ENCODE peak calls at places on chromosome 5, in five cellular contexts. One of them, this sample, is unnamed.
A peak's percentile ranks its signal among the peaks of the same experiment; 100 is the strongest.

GRCh38 chr5:167802755-167803431 is 488.6 kb upstream of the WWC1 start:
- DNase-seq in glutamatergic neuron: no peak
- DNase-seq in mammary epithelial cell: peak; percentile 67
- DNase-seq in CD8-positive, alpha-beta T cell: no peak
- DNase-seq in activated B cell treated with CpG ODN at 0.5 μM for 24 hours: no peak
- DNase-seq in this sample: no peak

GRCh38 chr5:124841829-124842712 is 95.6 kb upstream of the ZNF608 start:
- DNase-seq in CD8-positive, alpha-beta T cell: no peak
- DNase-seq in glutamatergic neuron: no peak
- DNase-seq in mammary epithelial cell: peak; percentile 45
- DNase-seq in activated B cell treated with CpG ODN at 0.5 μM for 24 hours: no peak
- DNase-seq in this sample: no peak

GRCh38 chr5:198941-199820 is 7.9 kb downstream of the LRRC14B start:
- DNase-seq in CD8-positive, alpha-beta T cell: no peak
- DNase-seq in glutamatergic neuron: peak; percentile 7
- DNase-seq in mammary epithelial cell: no peak
- DNase-seq in activated B cell treated with CpG ODN at 0.5 μM for 24 hours: no peak
- DNase-seq in this sample: no peak

GRCh38 chr5:156587012-156587411 is 260.0 kb downstream of the SGCD start:
- DNase-seq in activated B cell treated with CpG ODN at 0.5 μM for 24 hours: no peak
- DNase-seq in glutamatergic neuron: no peak
- DNase-seq in CD8-positive, alpha-beta T cell: no peak
- DNase-seq in mammary epithelial cell: no peak
- DNase-seq in this sample: no peak

GRCh38 chr5:172107606-172108005 is 80.4 kb downstream of the STK10 start:
- DNase-seq in mammary epithelial cell: peak; percentile 46
- DNase-seq in glutamatergic neuron: no peak
- DNase-seq in activated B cell treated with CpG ODN at 0.5 μM for 24 hours: no peak
- DNase-seq in CD8-positive, alpha-beta T cell: no peak
- DNase-seq in this sample: no peak

GRCh38 chr5:125198270-125198974 is 452.0 kb upstream of the ZNF608 start:
- DNase-seq in CD8-positive, alpha-beta T cell: no peak
- DNase-seq in glutamatergic neuron: peak; percentile 83
- DNase-seq in activated B cell treated with CpG ODN at 0.5 μM for 24 hours: no peak
- DNase-seq in mammary epithelial cell: peak; percentile 21
- DNase-seq in this sample: peak; percentile 57

GRCh38 chr5:21802869-21803490 is 1050.2 kb downstream of the CDH12 start:
- DNase-seq in activated B cell treated with CpG ODN at 0.5 μM for 24 hours: no peak
- DNase-seq in mammary epithelial cell: peak; percentile 31
- DNase-seq in CD8-positive, alpha-beta T cell: no peak
- DNase-seq in glutamatergic neuron: no peak
- DNase-seq in this sample: no peak

GRCh38 chr5:129382921-129383672 is 77.0 kb upstream of the ADAMTS19 start:
- DNase-seq in activated B cell treated with CpG ODN at 0.5 μM for 24 hours: no peak
- DNase-seq in CD8-positive, alpha-beta T cell: no peak
- DNase-seq in glutamatergic neuron: no peak
- DNase-seq in mammary epithelial cell: no peak
- DNase-seq in this sample: no peak

GRCh38 chr5:1184481-1184880 is 16.9 kb upstream of the SLC6A19 start:
- DNase-seq in glutamatergic neuron: peak; percentile 9
- DNase-seq in activated B cell treated with CpG ODN at 0.5 μM for 24 hours: no peak
- DNase-seq in CD8-positive, alpha-beta T cell: no peak
- DNase-seq in mammary epithelial cell: no peak
- DNase-seq in this sample: no peak

GRCh38 chr5:123937230-123937629 is 425.3 kb downstream of the CSNK1G3 start:
- DNase-seq in CD8-positive, alpha-beta T cell: no peak
- DNase-seq in activated B cell treated with CpG ODN at 0.5 μM for 24 hours: peak; percentile 24
- DNase-seq in mammary epithelial cell: peak; percentile 64
- DNase-seq in glutamatergic neuron: peak; percentile 46
- DNase-seq in this sample: no peak

GRCh38 chr5:151694035-151694485 is 7.3 kb upstream of the SPARC start:
- DNase-seq in activated B cell treated with CpG ODN at 0.5 μM for 24 hours: no peak
- DNase-seq in mammary epithelial cell: peak; percentile 92
- DNase-seq in CD8-positive, alpha-beta T cell: no peak
- DNase-seq in glutamatergic neuron: no peak
- DNase-seq in this sample: no peak

GRCh38 chr5:1892685-1893445 is 10.1 kb upstream of the IRX4 start:
- DNase-seq in CD8-positive, alpha-beta T cell: no peak
- DNase-seq in mammary epithelial cell: no peak
- DNase-seq in activated B cell treated with CpG ODN at 0.5 μM for 24 hours: no peak
- DNase-seq in glutamatergic neuron: no peak
- DNase-seq in this sample: no peak

GRCh38 chr5:157384971-157385709 is 74.9 kb upstream of the NIPAL4 start:
- DNase-seq in mammary epithelial cell: peak; percentile 57
- DNase-seq in activated B cell treated with CpG ODN at 0.5 μM for 24 hours: no peak
- DNase-seq in glutamatergic neuron: no peak
- DNase-seq in CD8-positive, alpha-beta T cell: no peak
- DNase-seq in this sample: no peak

GRCh38 chr5:135033026-135033861 is 784 bp downstream of the PITX1 start:
- DNase-seq in glutamatergic neuron: no peak
- DNase-seq in mammary epithelial cell: peak; percentile 75
- DNase-seq in activated B cell treated with CpG ODN at 0.5 μM for 24 hours: no peak
- DNase-seq in CD8-positive, alpha-beta T cell: no peak
- DNase-seq in this sample: peak; percentile 61

GRCh38 chr5:179060116-179061008 is at the start of gene ZNF354C:
- DNase-seq in glutamatergic neuron: peak; percentile 98
- DNase-seq in activated B cell treated with CpG ODN at 0.5 μM for 24 hours: peak; percentile 80
- DNase-seq in CD8-positive, alpha-beta T cell: peak; percentile 80
- DNase-seq in mammary epithelial cell: peak; percentile 80
- DNase-seq in this sample: peak; percentile 68

GRCh38 chr5:172374783-172375182 is 79.5 kb downstream of the SH3PXD2B start:
- DNase-seq in activated B cell treated with CpG ODN at 0.5 μM for 24 hours: no peak
- DNase-seq in glutamatergic neuron: no peak
- DNase-seq in mammary epithelial cell: no peak
- DNase-seq in CD8-positive, alpha-beta T cell: no peak
- DNase-seq in this sample: no peak

GRCh38 chr5:96335873-96336272 is 97.2 kb downstream of the PCSK1 start:
- DNase-seq in glutamatergic neuron: no peak
- DNase-seq in activated B cell treated with CpG ODN at 0.5 μM for 24 hours: no peak
- DNase-seq in CD8-positive, alpha-beta T cell: no peak
- DNase-seq in mammary epithelial cell: peak; percentile 70
- DNase-seq in this sample: no peak

GRCh38 chr5:3163626-3164025 is 412.1 kb upstream of the IRX2 start:
- DNase-seq in glutamatergic neuron: no peak
- DNase-seq in mammary epithelial cell: no peak
- DNase-seq in CD8-positive, alpha-beta T cell: no peak
- DNase-seq in activated B cell treated with CpG ODN at 0.5 μM for 24 hours: no peak
- DNase-seq in this sample: no peak

GRCh38 chr5:63570752-63571151 is 391.5 kb downstream of the HTR1A start:
- DNase-seq in activated B cell treated with CpG ODN at 0.5 μM for 24 hours: no peak
- DNase-seq in CD8-positive, alpha-beta T cell: no peak
- DNase-seq in mammary epithelial cell: no peak
- DNase-seq in glutamatergic neuron: no peak
- DNase-seq in this sample: no peak

GRCh38 chr5:144198386-144198785 is 27.7 kb downstream of the KCTD16 start:
- DNase-seq in activated B cell treated with CpG ODN at 0.5 μM for 24 hours: no peak
- DNase-seq in glutamatergic neuron: no peak
- DNase-seq in CD8-positive, alpha-beta T cell: no peak
- DNase-seq in mammary epithelial cell: no peak
- DNase-seq in this sample: no peak

GRCh38 chr5:170132642-170133448 is 27.1 kb downstream of the FOXI1 start:
- DNase-seq in CD8-positive, alpha-beta T cell: no peak
- DNase-seq in glutamatergic neuron: no peak
- DNase-seq in mammary epithelial cell: peak; percentile 27
- DNase-seq in activated B cell treated with CpG ODN at 0.5 μM for 24 hours: no peak
- DNase-seq in this sample: no peak

GRCh38 chr5:173243808-173244305 is 8.9 kb upstream of the NKX2-5 start:
- DNase-seq in glutamatergic neuron: no peak
- DNase-seq in mammary epithelial cell: no peak
- DNase-seq in CD8-positive, alpha-beta T cell: no peak
- DNase-seq in activated B cell treated with CpG ODN at 0.5 μM for 24 hours: no peak
- DNase-seq in this sample: no peak

GRCh38 chr5:137751869-137752491 is 2.2 kb downstream of the HNRNPA0 start:
- DNase-seq in glutamatergic neuron: no peak
- DNase-seq in CD8-positive, alpha-beta T cell: no peak
- DNase-seq in activated B cell treated with CpG ODN at 0.5 μM for 24 hours: no peak
- DNase-seq in mammary epithelial cell: peak; percentile 57
- DNase-seq in this sample: no peak

GRCh38 chr5:17412760-17413671 is 85.0 kb upstream of the TAF11L2 start:
- DNase-seq in mammary epithelial cell: no peak
- DNase-seq in glutamatergic neuron: no peak
- DNase-seq in CD8-positive, alpha-beta T cell: no peak
- DNase-seq in activated B cell treated with CpG ODN at 0.5 μM for 24 hours: no peak
- DNase-seq in this sample: no peak

GRCh38 chr5:1510151-1510561 is 13.6 kb downstream of the LPCAT1 start:
- DNase-seq in activated B cell treated with CpG ODN at 0.5 μM for 24 hours: no peak
- DNase-seq in glutamatergic neuron: peak; percentile 10
- DNase-seq in mammary epithelial cell: no peak
- DNase-seq in CD8-positive, alpha-beta T cell: no peak
- DNase-seq in this sample: no peak

GRCh38 chr5:117161718-117162386 is 587.2 kb upstream of the SEMA6A start:
- DNase-seq in CD8-positive, alpha-beta T cell: no peak
- DNase-seq in mammary epithelial cell: no peak
- DNase-seq in activated B cell treated with CpG ODN at 0.5 μM for 24 hours: no peak
- DNase-seq in glutamatergic neuron: no peak
- DNase-seq in this sample: no peak

GRCh38 chr5:173051746-173052145 is 4.4 kb upstream of the CREBRF start:
- DNase-seq in CD8-positive, alpha-beta T cell: no peak
- DNase-seq in glutamatergic neuron: no peak
- DNase-seq in activated B cell treated with CpG ODN at 0.5 μM for 24 hours: no peak
- DNase-seq in mammary epithelial cell: no peak
- DNase-seq in this sample: no peak

GRCh38 chr5:86884608-86885007 is 266.9 kb downstream of the COX7C start:
- DNase-seq in activated B cell treated with CpG ODN at 0.5 μM for 24 hours: no peak
- DNase-seq in mammary epithelial cell: no peak
- DNase-seq in CD8-positive, alpha-beta T cell: no peak
- DNase-seq in glutamatergic neuron: no peak
- DNase-seq in this sample: no peak

GRCh38 chr5:109900911-109901627 is 211.3 kb downstream of the MAN2A1 start:
- DNase-seq in mammary epithelial cell: no peak
- DNase-seq in glutamatergic neuron: no peak
- DNase-seq in activated B cell treated with CpG ODN at 0.5 μM for 24 hours: no peak
- DNase-seq in CD8-positive, alpha-beta T cell: no peak
- DNase-seq in this sample: no peak

GRCh38 chr5:68352166-68352565 is 136.6 kb downstream of the PIK3R1 start:
- DNase-seq in glutamatergic neuron: no peak
- DNase-seq in CD8-positive, alpha-beta T cell: no peak
- DNase-seq in activated B cell treated with CpG ODN at 0.5 μM for 24 hours: no peak
- DNase-seq in mammary epithelial cell: no peak
- DNase-seq in this sample: no peak

GRCh38 chr5:15899481-15899880 is 280.1 kb downstream of the MARCHF11 start:
- DNase-seq in activated B cell treated with CpG ODN at 0.5 μM for 24 hours: no peak
- DNase-seq in glutamatergic neuron: no peak
- DNase-seq in mammary epithelial cell: no peak
- DNase-seq in CD8-positive, alpha-beta T cell: no peak
- DNase-seq in this sample: no peak

GRCh38 chr5:61263561-61264272 is 68.3 kb upstream of the ZSWIM6 start:
- DNase-seq in activated B cell treated with CpG ODN at 0.5 μM for 24 hours: no peak
- DNase-seq in mammary epithelial cell: no peak
- DNase-seq in CD8-positive, alpha-beta T cell: no peak
- DNase-seq in glutamatergic neuron: no peak
- DNase-seq in this sample: no peak

GRCh38 chr5:61896811-61897210 is 409.2 kb upstream of the KIF2A start:
- DNase-seq in glutamatergic neuron: no peak
- DNase-seq in activated B cell treated with CpG ODN at 0.5 μM for 24 hours: no peak
- DNase-seq in mammary epithelial cell: no peak
- DNase-seq in CD8-positive, alpha-beta T cell: no peak
- DNase-seq in this sample: no peak

GRCh38 chr5:154344461-154344860 is 101.3 kb upstream of the SAP30L start:
- DNase-seq in mammary epithelial cell: no peak
- DNase-seq in CD8-positive, alpha-beta T cell: no peak
- DNase-seq in activated B cell treated with CpG ODN at 0.5 μM for 24 hours: no peak
- DNase-seq in glutamatergic neuron: no peak
- DNase-seq in this sample: no peak

GRCh38 chr5:9268226-9268625 is 277.6 kb downstream of the SEMA5A start:
- DNase-seq in CD8-positive, alpha-beta T cell: no peak
- DNase-seq in mammary epithelial cell: no peak
- DNase-seq in glutamatergic neuron: no peak
- DNase-seq in activated B cell treated with CpG ODN at 0.5 μM for 24 hours: no peak
- DNase-seq in this sample: no peak

GRCh38 chr5:151931260-151931659 is 6.6 kb upstream of the GLRA1 start:
- DNase-seq in glutamatergic neuron: no peak
- DNase-seq in activated B cell treated with CpG ODN at 0.5 μM for 24 hours: no peak
- DNase-seq in mammary epithelial cell: no peak
- DNase-seq in CD8-positive, alpha-beta T cell: no peak
- DNase-seq in this sample: no peak

GRCh38 chr5:36111238-36111637 is 40.4 kb downstream of the LMBRD2 start:
- DNase-seq in glutamatergic neuron: no peak
- DNase-seq in CD8-positive, alpha-beta T cell: no peak
- DNase-seq in activated B cell treated with CpG ODN at 0.5 μM for 24 hours: no peak
- DNase-seq in mammary epithelial cell: no peak
- DNase-seq in this sample: no peak

GRCh38 chr5:131256507-131256823 is 7.4 kb upstream of the CDC42SE2 start:
- DNase-seq in activated B cell treated with CpG ODN at 0.5 μM for 24 hours: no peak
- DNase-seq in mammary epithelial cell: no peak
- DNase-seq in CD8-positive, alpha-beta T cell: no peak
- DNase-seq in glutamatergic neuron: no peak
- DNase-seq in this sample: no peak
- TF ChIP-seq CTCF in activated B cell treated with CpG ODN at 0.5 μM for 24 hours: no peak
- TF ChIP-seq CTCF in mammary epithelial cell: no peak
- TF ChIP-seq CTCF in CD8-positive, alpha-beta T cell: no peak
- TF ChIP-seq CTCF in glutamatergic neuron: no peak
- TF ChIP-seq CTCF in this sample: no peak

GRCh38 chr5:57383093-57383861 is 99.3 kb downstream of the ACTBL2 start:
- DNase-seq in mammary epithelial cell: peak; percentile 75
- DNase-seq in activated B cell treated with CpG ODN at 0.5 μM for 24 hours: no peak
- DNase-seq in glutamatergic neuron: no peak
- DNase-seq in CD8-positive, alpha-beta T cell: no peak
- DNase-seq in this sample: no peak
- TF ChIP-seq CTCF in mammary epithelial cell: peak; percentile 32
- TF ChIP-seq CTCF in activated B cell treated with CpG ODN at 0.5 μM for 24 hours: no peak
- TF ChIP-seq CTCF in glutamatergic neuron: no peak
- TF ChIP-seq CTCF in CD8-positive, alpha-beta T cell: no peak
- TF ChIP-seq CTCF in this sample: no peak

GRCh38 chr5:42656661-42657035 is 100.0 kb upstream of the CCDC152 start:
- DNase-seq in activated B cell treated with CpG ODN at 0.5 μM for 24 hours: no peak
- DNase-seq in glutamatergic neuron: no peak
- DNase-seq in CD8-positive, alpha-beta T cell: no peak
- DNase-seq in mammary epithelial cell: peak; percentile 4
- DNase-seq in this sample: no peak
- TF ChIP-seq CTCF in activated B cell treated with CpG ODN at 0.5 μM for 24 hours: no peak
- TF ChIP-seq CTCF in glutamatergic neuron: no peak
- TF ChIP-seq CTCF in CD8-positive, alpha-beta T cell: no peak
- TF ChIP-seq CTCF in mammary epithelial cell: peak; percentile 48
- TF ChIP-seq CTCF in this sample: no peak

GRCh38 chr5:11075010-11075860 is 314.2 kb upstream of the DAP start:
- DNase-seq in mammary epithelial cell: no peak
- DNase-seq in glutamatergic neuron: peak; percentile 53
- DNase-seq in activated B cell treated with CpG ODN at 0.5 μM for 24 hours: no peak
- DNase-seq in CD8-positive, alpha-beta T cell: no peak
- DNase-seq in this sample: no peak
- TF ChIP-seq CTCF in mammary epithelial cell: no peak
- TF ChIP-seq CTCF in glutamatergic neuron: peak; percentile 67
- TF ChIP-seq CTCF in activated B cell treated with CpG ODN at 0.5 μM for 24 hours: no peak
- TF ChIP-seq CTCF in CD8-positive, alpha-beta T cell: no peak
- TF ChIP-seq CTCF in this sample: peak; percentile 21

DNA sequence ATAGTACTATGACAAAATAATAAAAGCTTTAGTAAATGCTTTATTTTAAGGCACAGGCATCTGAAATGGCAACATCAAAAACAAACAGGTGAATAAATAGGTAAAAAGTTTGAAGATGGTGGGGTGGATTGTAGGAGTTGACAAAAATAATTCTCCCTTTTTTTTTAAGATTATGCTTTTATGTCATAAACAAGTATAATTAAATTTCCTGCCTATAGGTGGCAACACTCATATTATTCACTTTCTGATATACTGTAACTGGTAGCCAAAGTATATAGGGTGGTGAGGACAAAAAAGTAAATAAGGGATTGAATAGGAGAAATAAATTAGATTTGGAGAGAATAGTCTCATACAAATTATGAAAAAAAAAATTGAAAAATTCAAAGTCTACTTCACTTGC is 120.0 kb upstream of the ACOT12 start:
- DNase-seq in glutamatergic neuron: no peak
- DNase-seq in CD8-positive, alpha-beta T cell: no peak
- DNase-seq in mammary epithelial cell: no peak
- DNase-seq in activated B cell treated with CpG ODN at 0.5 μM for 24 hours: no peak
- DNase-seq in this sample: no peak
- TF ChIP-seq CTCF in glutamatergic neuron: no peak
- TF ChIP-seq CTCF in CD8-positive, alpha-beta T cell: peak; percentile 51
- TF ChIP-seq CTCF in mammary epithelial cell: peak; percentile 34
- TF ChIP-seq CTCF in activated B cell treated with CpG ODN at 0.5 μM for 24 hours: no peak
- TF ChIP-seq CTCF in this sample: no peak